ENCODE peak calls at places on chromosomes 6 and 20, in ten cellular contexts. A is sigmoid colon; Q is adrenal gland; H is SK-N-SH; T is nephron progenitor cell; G is activated CD8-positive, alpha-beta T cell treated with anti-CD3 and anti-CD28 coated beads for 36 hours; S is heart right ventricle; U is heart left ventricle; N is GM06990; L is HFF-Myc. P is an unnamed sample.

GRCh38 chr6:31478186-31478950 is 19.6 kb upstream of the MICB start:
- DNase-seq in Q (no peak), G (no peak), S (no peak), A (no peak), N (no peak), U (no peak), L (no peak), T (no peak), H (no peak), P (no peak)

GRCh38 chr6:161584051-161584450 is 310.2 kb upstream of the AGPAT4 start:
- DNase-seq in H (peak), G (no peak), U (no peak), A (no peak), N (no peak), L (no peak), S (no peak), Q (no peak), T (no peak), P (no peak)

GRCh38 chr6:97621111-97621510 is 338.1 kb upstream of the MMS22L start:
- DNase-seq in S (no peak), U (no peak), N (no peak), H (no peak), G (no peak), L (no peak), T (no peak), A (no peak), Q (no peak), P (no peak)

GRCh38 chr6:115896538-115897129 is 164.1 kb downstream of the FRK start:
- DNase-seq in A (no peak), S (no peak), U (no peak), G (no peak), L (peak), N (peak), T (peak), Q (no peak), H (peak), P (peak)

GRCh38 chr20:61399433-61399832 is 147.4 kb downstream of the CDH4 start:
- DNase-seq in N (no peak), H (no peak), U (no peak), L (no peak), A (no peak), G (no peak), T (no peak), S (no peak), Q (no peak), P (no peak)

GRCh38 chr6:111623046-111623718 is 17.5 kb upstream of the TRAF3IP2 start:
- DNase-seq in Q (no peak), L (no peak), T (no peak), N (no peak), A (no peak), S (no peak), U (no peak), G (no peak), H (no peak), P (no peak)

GRCh38 chr20:362271-363254 is 15.7 kb downstream of the NRSN2 start:
- DNase-seq in G (peak), Q (peak), L (no peak), S (peak), U (peak), T (no peak), N (peak), A (peak), H (peak), P (no peak)

GRCh38 chr6:166996406-166996805 is 2.8 kb upstream of the CEP43 start:
- DNase-seq in N (no peak), T (no peak), Q (no peak), S (no peak), G (no peak), L (no peak), A (no peak), H (no peak), U (no peak), P (no peak)

GRCh38 chr20:47543006-47543431 is 41.3 kb downstream of the NCOA3 start:
- DNase-seq in S (no peak), U (no peak), H (no peak), T (no peak), L (no peak), N (no peak), A (no peak), Q (no peak), G (no peak), P (peak)

GRCh38 chr6:467111-467510 is 75.6 kb downstream of the IRF4 start:
- DNase-seq in H (no peak), U (no peak), N (no peak), S (no peak), Q (no peak), L (no peak), G (no peak), T (no peak), A (no peak), P (no peak)

GRCh38 chr6:136987526-136987925 is 57.2 kb downstream of the IL20RA start:
- DNase-seq in L (no peak), H (no peak), Q (no peak), T (no peak), U (no peak), N (no peak), S (no peak), G (no peak), A (no peak), P (no peak)

GRCh38 chr6:148296746-148297145 is 45.9 kb upstream of the SASH1 start:
- DNase-seq in L (no peak), U (no peak), G (no peak), Q (no peak), N (no peak), T (no peak), S (no peak), A (no peak), H (no peak), P (no peak)

GRCh38 chr6:167678102-167679101 is 148.3 kb upstream of the AFDN start:
- DNase-seq in G (no peak), U (peak), N (no peak), Q (no peak), H (peak), L (no peak), A (peak), T (peak), S (peak), P (no peak)

GRCh38 chr6:137588472-137588871 is 94.3 kb upstream of the OLIG3 start:
- DNase-seq in S (no peak), G (no peak), U (no peak), Q (no peak), H (no peak), L (no peak), T (no peak), A (no peak), N (no peak), P (no peak)

GRCh38 chr6:156883497-156884252 is 106.5 kb downstream of the ARID1B start:
- DNase-seq in S (no peak), A (no peak), Q (no peak), G (peak), T (no peak), N (peak), L (no peak), H (no peak), U (no peak), P (no peak)

GRCh38 chr6:168678177-168678576 is 237.2 kb downstream of the SMOC2 start:
- DNase-seq in U (no peak), T (no peak), Q (no peak), A (no peak), N (no peak), L (no peak), G (no peak), H (no peak), S (no peak), P (no peak)

GRCh38 chr6:89251170-89251569 is 34.0 kb upstream of the GABRR1 start:
- DNase-seq in G (no peak), A (no peak), H (no peak), Q (no peak), L (no peak), N (no peak), U (no peak), T (no peak), S (no peak), P (no peak)

GRCh38 chr6:44451803-44452690 is 64.5 kb downstream of the CDC5L start:
- DNase-seq in L (no peak), U (no peak), G (no peak), T (no peak), S (no peak), A (no peak), N (no peak), H (no peak), Q (no peak), P (no peak)

GRCh38 chr6:44956426-44956825 is 371.7 kb upstream of the RUNX2 start:
- DNase-seq in H (no peak), Q (no peak), N (no peak), L (no peak), U (no peak), S (no peak), A (no peak), T (no peak), G (no peak), P (no peak)

GRCh38 chr6:163415176-163415619 is 680 bp downstream of the QKI start:
- DNase-seq in L (no peak), T (no peak), A (peak), U (peak), N (peak), G (peak), S (no peak), H (peak), Q (peak), P (peak)

GRCh38 chr20:22101606-22102005 is 396.1 kb downstream of the PAX1 start:
- DNase-seq in U (no peak), S (no peak), G (no peak), A (no peak), H (no peak), Q (no peak), T (no peak), L (no peak), N (no peak), P (no peak)

GRCh38 chr20:22106308-22106938 is 401.0 kb downstream of the PAX1 start:
- DNase-seq in N (no peak), H (peak), Q (no peak), S (no peak), A (no peak), G (no peak), L (no peak), U (no peak), T (no peak), P (no peak)
- TF ChIP-seq CTCF in N (peak), H (peak), Q (peak), S (peak), A (no peak), G (peak), L (no peak), U (peak), T (peak), P (no peak)

GRCh38 chr20:38033330-38034107 is at the start of the genes RPRD1B and TTI1:
- DNase-seq in N (peak), A (peak), U (peak), Q (peak), G (peak), T (peak), S (peak), H (peak), L (peak), P (peak)
- TF ChIP-seq CTCF in N (peak), A (no peak), U (no peak), Q (no peak), G (no peak), T (no peak), S (no peak), H (no peak), L (no peak), P (no peak)

GRCh38 chr6:99605074-99605726 is 1.4 kb upstream of the PRDM13 start:
- DNase-seq in A (no peak), S (no peak), G (no peak), U (no peak), H (no peak), N (no peak), L (no peak), T (no peak), Q (no peak), P (no peak)
- TF ChIP-seq CTCF in A (no peak), S (no peak), G (no peak), U (no peak), H (no peak), N (no peak), L (no peak), T (no peak), Q (no peak), P (peak)

GRCh38 chr6:108419934-108420609 is 125.2 kb downstream of the AFG1L start:
- DNase-seq in L (no peak), S (no peak), G (no peak), N (no peak), A (no peak), H (no peak), Q (no peak), U (no peak), T (no peak), P (no peak)
- TF ChIP-seq CTCF in L (no peak), S (no peak), G (no peak), N (no peak), A (no peak), H (no peak), Q (no peak), U (no peak), T (no peak), P (no peak)

GRCh38 chr6:101386982-101387381 is 6.5 kb upstream of the GRIK2 start:
- DNase-seq in S (no peak), L (no peak), U (no peak), T (no peak), G (no peak), N (no peak), Q (no peak), H (no peak), A (no peak), P (no peak)
- TF ChIP-seq CTCF in S (no peak), L (peak), U (no peak), T (peak), G (no peak), N (no peak), Q (no peak), H (peak), A (no peak), P (no peak)